ENCODE peak calls at places on chromosomes 7 and 10, in eight cellular contexts. J, Y, N, L, G, W, K and O are unnamed samples.

GRCh38 chr7:17166824-17167379 is 131.6 kb upstream of the AHR start:
- DNase-seq in G (no peak), N (no peak), L (no peak), K (no peak), Y (no peak), W (no peak), J (no peak), O (no peak)

GRCh38 chr10:70672993-70673928 is 955 bp downstream of the ADAMTS14 start:
- DNase-seq in N (no peak), G (peak; percentile 92), W (peak; percentile 74), L (no peak), J (no peak), K (no peak), Y (no peak), O (peak; percentile 93)

GRCh38 chr10:23362879-23363787 is 18.5 kb upstream of the C10orf67 start:
- DNase-seq in J (no peak), L (no peak), Y (no peak), W (no peak), G (no peak), N (no peak), K (no peak), O (no peak)

GRCh38 chr7:138352570-138353461 is 107.2 kb upstream of the TRIM24 start:
- DNase-seq in J (no peak), N (no peak), W (peak; percentile 49), Y (no peak), G (no peak), L (no peak), K (no peak), O (peak; percentile 62)

GRCh38 chr7:99312316-99313203 is 13.1 kb upstream of the ARPC1A start:
- DNase-seq in L (peak; percentile 92), N (peak; percentile 75), K (peak; percentile 66), W (peak; percentile 50), G (peak; percentile 86), Y (peak; percentile 64), J (peak; percentile 80), O (peak; percentile 70)

GRCh38 chr10:36602374-36602773 is 523.0 kb upstream of the ANKRD30A start:
- DNase-seq in J (no peak), K (no peak), L (no peak), W (no peak), G (peak; percentile 98), Y (no peak), N (no peak), O (peak; percentile 80)

GRCh38 chr7:155363852-155364600 is 66.3 kb downstream of the INSIG1 start:
- DNase-seq in W (no peak), Y (peak; percentile 35), K (no peak), N (peak; percentile 56), J (peak; percentile 46), G (no peak), L (no peak), O (no peak)

GRCh38 chr10:103062854-103063642 is 130.0 kb downstream of the NT5C2 start:
- DNase-seq in J (no peak), L (no peak), G (peak; percentile 27), W (no peak), N (no peak), Y (no peak), K (no peak), O (no peak)

GRCh38 chr7:1874522-1875389 is 204.7 kb downstream of the ELFN1 start:
- DNase-seq in W (no peak), J (no peak), N (no peak), Y (no peak), L (no peak), K (no peak), G (no peak), O (no peak)

GRCh38 chr10:101901340-101901739 is 57.7 kb upstream of the KCNIP2 start:
- DNase-seq in K (no peak), Y (no peak), J (peak; percentile 85), N (no peak), G (no peak), W (no peak), L (peak; percentile 70), O (no peak)

GRCh38 chr10:34299105-34299611 is 515.9 kb downstream of the PARD3 start:
- DNase-seq in G (peak; percentile 52), W (peak; percentile 75), Y (no peak), J (no peak), N (no peak), K (no peak), L (no peak), O (peak; percentile 72)

GRCh38 chr7:152865011-152865410 is 105.5 kb downstream of the ACTR3B start:
- DNase-seq in Y (no peak), W (no peak), K (no peak), L (no peak), N (no peak), G (no peak), J (no peak), O (no peak)

GRCh38 chr7:18997477-18998130 is 119.8 kb downstream of the TWIST1 start:
- DNase-seq in K (no peak), J (no peak), L (no peak), N (no peak), Y (no peak), G (no peak), W (no peak), O (no peak)

GRCh38 chr10:93226619-93227018 is 152.9 kb downstream of the CYP26A1 start:
- DNase-seq in G (no peak), N (no peak), L (no peak), W (no peak), Y (no peak), K (no peak), J (no peak), O (no peak)

DNA sequence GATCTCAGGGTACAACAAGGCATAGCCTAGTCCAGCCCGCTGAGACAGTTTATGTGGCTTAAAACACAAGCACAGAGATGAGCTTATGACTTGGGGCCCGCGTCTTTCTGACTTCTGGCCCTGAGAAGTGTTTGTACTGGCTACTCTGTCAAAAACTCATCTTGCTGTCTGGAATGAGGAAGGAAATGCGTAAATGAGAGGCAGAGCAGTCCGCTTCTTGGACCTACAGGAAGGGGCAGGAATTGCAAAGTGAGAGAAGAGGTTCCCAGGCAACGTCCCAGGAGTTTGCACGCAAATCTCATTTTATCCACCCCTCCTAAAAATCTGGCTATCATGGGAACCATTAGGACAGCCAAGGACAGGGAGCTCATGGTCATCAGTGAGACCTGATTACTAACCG is 5.5 kb downstream of the ANXA11 start:
- DNase-seq in G (no peak), Y (no peak), L (peak; percentile 66), W (peak; percentile 91), J (no peak), N (no peak), K (no peak), O (peak; percentile 97)
- TF ChIP-seq CTCF in G (peak; percentile 32), Y (peak; percentile 34), L (peak; percentile 49), W (peak; percentile 39), J (peak; percentile 52), N (no peak), K (peak; percentile 46), O (peak; percentile 39)

GRCh38 chr7:5350174-5350463 is 67.4 kb downstream of the SLC29A4 start:
- DNase-seq in Y (no peak), K (no peak), L (no peak), N (no peak), W (no peak), G (no peak), J (no peak), O (no peak)

GRCh38 chr7:5348134-5349004 is 65.6 kb downstream of the SLC29A4 start:
- DNase-seq in J (no peak), K (no peak), W (no peak), G (no peak), L (no peak), Y (no peak), N (no peak), O (no peak)

GRCh38 chr7:5350600-5351385 is 68.0 kb downstream of the SLC29A4 start:
- DNase-seq in N (no peak), L (no peak), J (no peak), G (no peak), Y (no peak), W (no peak), K (no peak), O (no peak)

GRCh38 chr7:5349005-5349380 is 66.2 kb downstream of the SLC29A4 start:
- DNase-seq in K (no peak), L (no peak), W (no peak), N (no peak), G (no peak), J (no peak), Y (no peak), O (no peak)

GRCh38 chr7:5349437-5350173 is 66.9 kb downstream of the SLC29A4 start:
- DNase-seq in J (no peak), Y (no peak), W (no peak), L (no peak), K (no peak), G (no peak), N (no peak), O (no peak)
- H3K4me3 ChIP-seq in J (no peak overlapping the region), Y (no peak overlapping the region), W (no peak overlapping the region), L (no peak overlapping the region), K (no peak overlapping the region), G (no peak overlapping the region), N (no peak overlapping the region), O (no peak overlapping the region)

GRCh38 chr10:867807-868206 is 63.7 kb downstream of the LARP4B start:
- DNase-seq in J (no peak), G (no peak), K (no peak), W (peak; percentile 30), N (no peak), Y (no peak), L (no peak), O (no peak)

GRCh38 chr10:869171-869570 is 62.3 kb downstream of the LARP4B start:
- DNase-seq in Y (no peak), W (no peak), J (no peak), K (no peak), G (no peak), L (no peak), N (no peak), O (no peak)

GRCh38 chr10:865257-865656 is 66.2 kb downstream of the LARP4B start:
- DNase-seq in G (no peak), Y (no peak), W (no peak), K (no peak), J (no peak), N (no peak), L (no peak), O (no peak)

GRCh38 chr10:866577-866941 is 64.9 kb downstream of the LARP4B start:
- DNase-seq in N (no peak), Y (no peak), L (no peak), K (no peak), G (no peak), W (no peak), J (no peak), O (no peak)

GRCh38 chr10:865924-866576 is 65.5 kb downstream of the LARP4B start:
- DNase-seq in K (no peak), Y (no peak), L (no peak), W (no peak), J (no peak), N (no peak), G (no peak), O (no peak)
- TF ChIP-seq CTCF in K (no peak), Y (no peak), L (no peak), W (no peak), J (no peak), N (no peak), G (no peak), O (no peak)

DNA sequence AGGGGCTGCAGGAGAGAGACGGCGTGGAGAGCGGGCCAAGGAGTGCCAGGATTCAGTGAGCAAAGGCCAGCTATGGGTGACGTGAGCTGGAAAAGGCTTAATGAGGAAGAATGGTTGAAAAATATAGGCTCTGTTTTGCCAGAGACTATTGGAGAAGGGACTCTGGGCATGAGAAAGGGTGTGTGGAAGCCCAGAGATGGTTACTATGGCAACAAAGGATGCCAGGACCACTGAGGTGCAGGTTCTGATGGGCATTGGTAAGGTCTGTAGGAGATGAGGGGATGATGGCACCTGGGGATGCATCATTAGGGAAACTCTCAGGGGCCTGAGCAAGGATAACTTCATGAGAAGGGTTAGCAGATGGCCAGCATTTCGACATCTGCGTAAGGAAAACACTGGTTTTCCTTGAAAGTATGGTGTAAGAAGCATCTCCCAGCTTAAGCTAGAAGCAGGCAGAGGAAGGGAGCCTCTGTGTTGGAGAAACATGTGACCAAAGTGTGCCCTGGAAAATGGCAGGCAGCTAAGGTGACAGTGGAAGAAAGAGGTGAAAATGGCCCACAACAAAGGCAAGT is 21.6 kb upstream of the FAM180A start:
- DNase-seq in G (no peak), Y (no peak), J (no peak), N (no peak), K (no peak), W (no peak), L (no peak), O (peak; percentile 60)
- H3K4me3 ChIP-seq in G (no peak overlapping the region), Y (no peak overlapping the region), J (no peak overlapping the region), N (no peak overlapping the region), K (no peak overlapping the region), W (no peak overlapping the region), L (no peak overlapping the region), O (no peak overlapping the region)